ENCODE peak calls at places on chromosomes 4 and X, in eight cellular contexts. L, Z, B, U, Y, N, O and I are unnamed samples.
A peak's percentile ranks its signal among the peaks of the same experiment; 100 is the strongest.

GRCh38 chr4:164949448-164950118 is 27.9 kb downstream of the TRIM61 start:
- DNase-seq in L (no peak), Z (no peak), B (no peak), U (no peak), Y (no peak), N (no peak), O (no peak), I (no peak)

GRCh38 chr4:130172156-130172555 is 1076.2 kb downstream of the C4orf33 start:
- DNase-seq in L (no peak), Z (no peak), B (no peak), U (no peak), Y (no peak), N (no peak), O (no peak), I (no peak)

GRCh38 chrX:54799046-54799445 is 991 bp upstream of the ITIH6 start:
- DNase-seq in L (no peak), Z (no peak), B (no peak), U (no peak), Y (no peak), N (no peak), O (no peak), I (no peak)

GRCh38 chrX:70026112-70026850 is 23.5 kb downstream of the AWAT2 start:
- DNase-seq in L (no peak), Z (no peak), B (no peak), U (no peak), Y (no peak), N (no peak), O (no peak), I (no peak)

GRCh38 chr4:129335263-129335662 is 239.3 kb downstream of the C4orf33 start:
- DNase-seq in L (no peak), Z (no peak), B (no peak), U (no peak), Y (no peak), N (no peak), O (no peak), I (no peak)

GRCh38 chr4:180827610-180828009 is 1415.6 kb upstream of the TENM3 start:
- DNase-seq in L (no peak), Z (no peak), B (no peak), U (no peak), Y (no peak), N (no peak), O (no peak), I (peak; percentile 2)

GRCh38 chr4:148273501-148273986 is 168.7 kb downstream of the NR3C2 start:
- DNase-seq in L (peak; percentile 57), Z (peak; percentile 69), B (no peak), U (no peak), Y (no peak), N (no peak), O (no peak), I (no peak)

GRCh38 chrX:41781500-41781899 is 57.5 kb downstream of the GPR82 start:
- DNase-seq in L (no peak), Z (no peak), B (no peak), U (no peak), Y (no peak), N (peak; percentile 53), O (no peak), I (no peak)

GRCh38 chrX:64206556-64207162 is 1.2 kb upstream of the AMER1 start:
- DNase-seq in L (no peak), Z (no peak), B (no peak), U (peak; percentile 10), Y (peak; percentile 27), N (no peak), O (no peak), I (peak; percentile 33)

GRCh38 chr4:124177647-124178425 is 534.7 kb downstream of the ANKRD50 start:
- DNase-seq in L (no peak), Z (no peak), B (no peak), U (no peak), Y (no peak), N (peak; percentile 66), O (no peak), I (peak; percentile 55)

GRCh38 chr4:182893490-182893889 is 23.7 kb downstream of the DCTD start:
- DNase-seq in L (no peak), Z (no peak), B (peak; percentile 65), U (no peak), Y (no peak), N (no peak), O (no peak), I (no peak)

GRCh38 chr4:15233626-15234025 is 194.2 kb upstream of the C1QTNF7 start:
- DNase-seq in L (no peak), Z (no peak), B (no peak), U (no peak), Y (no peak), N (no peak), O (no peak), I (no peak)

GRCh38 chr4:3512279-3512678 is 19.9 kb downstream of the LRPAP1 start:
- DNase-seq in L (no peak), Z (no peak), B (no peak), U (no peak), Y (no peak), N (no peak), O (peak; percentile 75), I (no peak)

GRCh38 chr4:145619639-145619996 is 433 bp downstream of the MMAA start:
- DNase-seq in L (peak; percentile 77), Z (peak; percentile 84), B (peak; percentile 80), U (peak; percentile 82), Y (peak; percentile 36), N (peak; percentile 78), O (peak; percentile 64), I (no peak)

GRCh38 chr4:13905543-13905942 is 278.0 kb upstream of the BOD1L1 start:
- DNase-seq in L (no peak), Z (no peak), B (no peak), U (no peak), Y (no peak), N (peak; percentile 42), O (no peak), I (peak; percentile 59)

GRCh38 chrX:39827959-39828358 is 269.8 kb downstream of the BCOR start:
- DNase-seq in L (no peak), Z (no peak), B (peak; percentile 81), U (no peak), Y (no peak), N (no peak), O (no peak), I (no peak)

GRCh38 chr4:48681856-48682255 is 98.2 kb downstream of the FRYL start:
- DNase-seq in L (no peak), Z (no peak), B (no peak), U (no peak), Y (no peak), N (peak; percentile 22), O (no peak), I (no peak)

GRCh38 chrX:39427492-39428289 is 626.4 kb downstream of the MID1IP1 start:
- DNase-seq in L (no peak), Z (no peak), B (no peak), U (no peak), Y (no peak), N (peak; percentile 7), O (no peak), I (no peak)

GRCh38 chr4:157280673-157281072 is 60.1 kb downstream of the GRIA2 start:
- DNase-seq in L (no peak), Z (no peak), B (no peak), U (no peak), Y (no peak), N (no peak), O (no peak), I (no peak)

GRCh38 chr4:158810487-158811215 is 41.8 kb downstream of the FNIP2 start:
- DNase-seq in L (peak; percentile 58), Z (peak; percentile 39), B (no peak), U (peak; percentile 76), Y (peak; percentile 69), N (peak; percentile 36), O (peak; percentile 62), I (peak; percentile 82)

GRCh38 chr4:105605493-105605892 is 53.1 kb downstream of the ARHGEF38 start:
- DNase-seq in L (no peak), Z (no peak), B (no peak), U (no peak), Y (no peak), N (no peak), O (no peak), I (no peak)

GRCh38 chr4:83758331-83758730 is 222.4 kb downstream of the GPAT3 start:
- DNase-seq in L (no peak), Z (no peak), B (no peak), U (no peak), Y (no peak), N (no peak), O (no peak), I (no peak)

GRCh38 chr4:453267-453666 is 45.7 kb downstream of the ZNF721 start:
- DNase-seq in L (no peak), Z (no peak), B (no peak), U (no peak), Y (no peak), N (no peak), O (no peak), I (no peak)
- H3K9me3 ChIP-seq in L (peaks cover 73% of the 10 kb centered on the region), Z (no peaks in the 10 kb centered on the region), B (peaks cover 100% of the 10 kb centered on the region), U (peaks cover 88% of the 10 kb centered on the region), Y (no peaks in the 10 kb centered on the region), N (peaks cover 94% of the 10 kb centered on the region), O (peaks cover 100% of the 10 kb centered on the region), I (peaks cover 68% of the 10 kb centered on the region)

GRCh38 chr4:45438047-45438446 is 685.8 kb downstream of the GABRG1 start:
- DNase-seq in L (no peak), Z (no peak), B (no peak), U (no peak), Y (no peak), N (no peak), O (no peak), I (no peak)
- TF ChIP-seq CTCF in L (no peak), Z (no peak), B (no peak), U (no peak), Y (no peak), N (no peak), O (no peak), I (no peak)

GRCh38 chrX:12685541-12685940 is 105.7 kb upstream of the PRPS2 start:
- DNase-seq in L (no peak), Z (no peak), B (no peak), U (no peak), Y (no peak), N (no peak), O (no peak), I (no peak)

GRCh38 chrX:12690646-12691045 is 100.6 kb upstream of the PRPS2 start:
- DNase-seq in L (no peak), Z (no peak), B (no peak), U (no peak), Y (no peak), N (no peak), O (no peak), I (no peak)

GRCh38 chrX:12681047-12681446 is 110.2 kb upstream of the PRPS2 start:
- DNase-seq in L (no peak), Z (no peak), B (no peak), U (no peak), Y (no peak), N (no peak), O (no peak), I (no peak)

GRCh38 chrX:12686324-12686723 is 104.9 kb upstream of the PRPS2 start:
- DNase-seq in L (peak; percentile 40), Z (peak; percentile 19), B (no peak), U (no peak), Y (no peak), N (no peak), O (no peak), I (no peak)
- H3K4me3 ChIP-seq in L (no peak overlapping the region), Z (no peak overlapping the region), B (no peak overlapping the region), U (no peak overlapping the region), Y (no peak overlapping the region), N (no peak overlapping the region), O (no peak overlapping the region), I (no peak overlapping the region)

DNA sequence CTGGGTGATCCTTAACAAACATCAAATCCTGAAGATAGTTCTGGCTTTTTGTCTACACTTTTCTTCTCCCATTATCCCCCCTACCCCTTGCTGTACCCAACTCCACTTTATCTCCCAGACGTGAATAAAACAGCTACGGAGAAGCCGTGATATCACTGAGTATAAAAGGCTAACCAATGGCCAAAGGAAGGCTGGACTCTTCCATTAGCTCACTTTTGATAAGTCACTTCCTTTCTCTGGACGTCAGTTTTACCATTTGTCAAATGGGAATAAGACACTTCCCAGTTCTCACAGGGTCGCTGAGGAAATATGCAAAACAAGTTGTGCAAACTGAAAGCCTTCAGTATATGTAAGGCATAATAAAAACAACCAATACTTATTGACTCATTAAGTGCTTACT is 38.6 kb upstream of the EDA2R start:
- DNase-seq in L (no peak), Z (no peak), B (no peak), U (no peak), Y (no peak), N (no peak), O (no peak), I (no peak)
- H3K9me3 ChIP-seq in L (no peaks in the 10 kb centered on the region), Z (no peaks in the 10 kb centered on the region), B (no peaks in the 10 kb centered on the region), U (no peaks in the 10 kb centered on the region), Y (no peaks in the 10 kb centered on the region), N (no peaks in the 10 kb centered on the region), O (no peaks in the 10 kb centered on the region), I (no peaks in the 10 kb centered on the region)